ENCODE peak calls at places on chromosomes 12 and 14, in four cellular contexts. D, F, U and L are unnamed samples.

GRCh38 chr12:69879007-69879960 is 54.3 kb downstream of the MYRFL start:
- DNase-seq in D (peak; percentile 66), F (peak; percentile 69), U (peak; percentile 77), L (peak; percentile 23)

GRCh38 chr12:88471641-88472040 is 108.6 kb downstream of the KITLG start:
- DNase-seq in D (no peak), F (no peak), U (peak; percentile 22), L (no peak)

GRCh38 chr12:111636209-111636928 is 37.3 kb upstream of the ATXN2 start:
- DNase-seq in D (no peak), F (no peak), U (peak; percentile 63), L (no peak)

GRCh38 chr14:31241450-31242114 is 34.0 kb upstream of the HECTD1 start:
- DNase-seq in D (no peak), F (no peak), U (no peak), L (no peak)

GRCh38 chr14:92049781-92050180 is 9.9 kb upstream of the TRIP11 start:
- DNase-seq in D (no peak), F (no peak), U (no peak), L (no peak)

GRCh38 chr14:22428681-22429315 is 160.2 kb downstream of the DAD1 start:
- DNase-seq in D (no peak), F (no peak), U (no peak), L (no peak)

GRCh38 chr12:125137776-125138344 is 72.6 kb downstream of the AACS start:
- DNase-seq in D (no peak), F (no peak), U (no peak), L (no peak)

GRCh38 chr12:109291531-109292341 is 17.3 kb downstream of the FOXN4 start:
- DNase-seq in D (no peak), F (no peak), U (peak; percentile 55), L (peak; percentile 94)

GRCh38 chr12:47817272-47818006 is 2.3 kb downstream of the HDAC7 start:
- DNase-seq in D (no peak), F (no peak), U (no peak), L (no peak)

GRCh38 chr14:24351517-24351916 is 11.7 kb upstream of the RIPK3 start:
- DNase-seq in D (no peak), F (no peak), U (no peak), L (no peak)

GRCh38 chr14:61472025-61472672 is 150.8 kb downstream of the PRKCH start:
- DNase-seq in D (peak; percentile 98), F (peak; percentile 53), U (no peak), L (no peak)

GRCh38 chr12:50103767-50104321 is at the start of gene GPD1:
- DNase-seq in D (no peak), F (no peak), U (no peak), L (no peak)

GRCh38 chr12:70444903-70445302 is 78.8 kb downstream of the KCNMB4 start:
- DNase-seq in D (no peak), F (no peak), U (no peak), L (no peak)

GRCh38 chr12:114342651-114343050 is 63.3 kb downstream of the TBX5 start:
- DNase-seq in D (no peak), F (no peak), U (no peak), L (no peak)

GRCh38 chr14:54047645-54048308 is 91.2 kb upstream of the BMP4 start:
- DNase-seq in D (no peak), F (no peak), U (no peak), L (no peak)